ENCODE peak calls at places on chromosomes 5 and 9, in nine cellular contexts. One of them, this sample, is unnamed.

GRCh38 chr9:75432386-75432785 is 344.1 kb downstream of the OSTF1 start:
- DNase-seq in uterus: no peak
- DNase-seq in heart left ventricle: no peak
- DNase-seq in psoas muscle: peak
- DNase-seq in upper lobe of right lung: no peak
- DNase-seq in right lobe of liver: no peak
- DNase-seq in AG04450: no peak
- DNase-seq in right cardiac atrium: peak
- DNase-seq in CD8-positive, alpha-beta memory T cell: no peak
- DNase-seq in this sample: no peak

GRCh38 chr9:86667307-86667706 is 280.0 kb downstream of the GAS1 start:
- DNase-seq in AG04450: peak
- DNase-seq in upper lobe of right lung: no peak
- DNase-seq in CD8-positive, alpha-beta memory T cell: no peak
- DNase-seq in right cardiac atrium: no peak
- DNase-seq in psoas muscle: no peak
- DNase-seq in uterus: no peak
- DNase-seq in right lobe of liver: no peak
- DNase-seq in heart left ventricle: no peak
- DNase-seq in this sample: no peak

GRCh38 chr9:120612218-120612617 is 32.3 kb upstream of the CDK5RAP2 start:
- DNase-seq in heart left ventricle: no peak
- DNase-seq in right cardiac atrium: no peak
- DNase-seq in AG04450: no peak
- DNase-seq in CD8-positive, alpha-beta memory T cell: no peak
- DNase-seq in psoas muscle: no peak
- DNase-seq in right lobe of liver: no peak
- DNase-seq in uterus: no peak
- DNase-seq in upper lobe of right lung: no peak
- DNase-seq in this sample: no peak

GRCh38 chr9:10488937-10489336 is 123.9 kb downstream of the PTPRD start:
- DNase-seq in right cardiac atrium: no peak
- DNase-seq in CD8-positive, alpha-beta memory T cell: no peak
- DNase-seq in upper lobe of right lung: no peak
- DNase-seq in right lobe of liver: no peak
- DNase-seq in uterus: no peak
- DNase-seq in AG04450: no peak
- DNase-seq in heart left ventricle: no peak
- DNase-seq in psoas muscle: no peak
- DNase-seq in this sample: no peak

GRCh38 chr9:32590898-32591297 is 17.9 kb upstream of the NDUFB6 start:
- DNase-seq in heart left ventricle: no peak
- DNase-seq in uterus: no peak
- DNase-seq in AG04450: no peak
- DNase-seq in psoas muscle: no peak
- DNase-seq in right cardiac atrium: no peak
- DNase-seq in CD8-positive, alpha-beta memory T cell: no peak
- DNase-seq in upper lobe of right lung: no peak
- DNase-seq in right lobe of liver: no peak
- DNase-seq in this sample: no peak

GRCh38 chr5:153718713-153719112 is 228.2 kb downstream of the GRIA1 start:
- DNase-seq in CD8-positive, alpha-beta memory T cell: no peak
- DNase-seq in uterus: no peak
- DNase-seq in right cardiac atrium: no peak
- DNase-seq in psoas muscle: no peak
- DNase-seq in heart left ventricle: no peak
- DNase-seq in right lobe of liver: no peak
- DNase-seq in AG04450: no peak
- DNase-seq in upper lobe of right lung: no peak
- DNase-seq in this sample: no peak

GRCh38 chr5:146890733-146891440 is 12.3 kb upstream of the PPP2R2B start:
- DNase-seq in psoas muscle: no peak
- DNase-seq in uterus: no peak
- DNase-seq in upper lobe of right lung: no peak
- DNase-seq in right lobe of liver: no peak
- DNase-seq in right cardiac atrium: no peak
- DNase-seq in AG04450: no peak
- DNase-seq in CD8-positive, alpha-beta memory T cell: no peak
- DNase-seq in heart left ventricle: no peak
- DNase-seq in this sample: no peak

GRCh38 chr9:123361086-123361730 is 5.2 kb downstream of the CRB2 start:
- DNase-seq in uterus: peak
- DNase-seq in CD8-positive, alpha-beta memory T cell: no peak
- DNase-seq in psoas muscle: no peak
- DNase-seq in heart left ventricle: no peak
- DNase-seq in AG04450: no peak
- DNase-seq in upper lobe of right lung: no peak
- DNase-seq in right cardiac atrium: no peak
- DNase-seq in right lobe of liver: no peak
- DNase-seq in this sample: no peak

GRCh38 chr5:144328505-144328904 is 157.8 kb downstream of the KCTD16 start:
- DNase-seq in AG04450: no peak
- DNase-seq in heart left ventricle: no peak
- DNase-seq in psoas muscle: no peak
- DNase-seq in right cardiac atrium: no peak
- DNase-seq in CD8-positive, alpha-beta memory T cell: no peak
- DNase-seq in right lobe of liver: no peak
- DNase-seq in uterus: no peak
- DNase-seq in upper lobe of right lung: no peak
- DNase-seq in this sample: no peak

GRCh38 chr5:9251379-9251980 is 294.4 kb downstream of the SEMA5A start:
- DNase-seq in right cardiac atrium: no peak
- DNase-seq in upper lobe of right lung: no peak
- DNase-seq in psoas muscle: no peak
- DNase-seq in AG04450: no peak
- DNase-seq in right lobe of liver: no peak
- DNase-seq in heart left ventricle: no peak
- DNase-seq in CD8-positive, alpha-beta memory T cell: no peak
- DNase-seq in uterus: no peak
- DNase-seq in this sample: no peak

GRCh38 chr5:173920866-173921265 is 32.7 kb downstream of the CPEB4 start:
- DNase-seq in heart left ventricle: no peak
- DNase-seq in CD8-positive, alpha-beta memory T cell: no peak
- DNase-seq in psoas muscle: no peak
- DNase-seq in right lobe of liver: no peak
- DNase-seq in AG04450: no peak
- DNase-seq in upper lobe of right lung: no peak
- DNase-seq in right cardiac atrium: no peak
- DNase-seq in uterus: no peak
- DNase-seq in this sample: no peak

GRCh38 chr9:127185931-127186781 is 63.7 kb upstream of the ANGPTL2 start:
- DNase-seq in CD8-positive, alpha-beta memory T cell: no peak
- DNase-seq in right cardiac atrium: peak
- DNase-seq in right lobe of liver: no peak
- DNase-seq in AG04450: no peak
- DNase-seq in upper lobe of right lung: peak
- DNase-seq in psoas muscle: peak
- DNase-seq in heart left ventricle: peak
- DNase-seq in uterus: peak
- DNase-seq in this sample: no peak

GRCh38 chr9:123406016-123406415 is 50.0 kb downstream of the CRB2 start:
- DNase-seq in heart left ventricle: no peak
- DNase-seq in uterus: no peak
- DNase-seq in psoas muscle: no peak
- DNase-seq in right cardiac atrium: no peak
- DNase-seq in upper lobe of right lung: no peak
- DNase-seq in AG04450: no peak
- DNase-seq in CD8-positive, alpha-beta memory T cell: no peak
- DNase-seq in right lobe of liver: no peak
- DNase-seq in this sample: no peak

GRCh38 chr5:179124329-179124852 is 64.2 kb downstream of the ZNF354C start:
- DNase-seq in AG04450: no peak
- DNase-seq in uterus: no peak
- DNase-seq in right lobe of liver: peak
- DNase-seq in psoas muscle: no peak
- DNase-seq in right cardiac atrium: no peak
- DNase-seq in heart left ventricle: no peak
- DNase-seq in CD8-positive, alpha-beta memory T cell: no peak
- DNase-seq in upper lobe of right lung: no peak
- DNase-seq in this sample: peak

GRCh38 chr9:130904070-130905044 is 7.7 kb upstream of the QRFP start:
- DNase-seq in AG04450: no peak
- DNase-seq in uterus: no peak
- DNase-seq in upper lobe of right lung: no peak
- DNase-seq in heart left ventricle: no peak
- DNase-seq in right cardiac atrium: no peak
- DNase-seq in psoas muscle: no peak
- DNase-seq in right lobe of liver: no peak
- DNase-seq in CD8-positive, alpha-beta memory T cell: no peak
- DNase-seq in this sample: no peak

GRCh38 chr5:79105868-79106267 is 5.7 kb upstream of the BHMT start:
- DNase-seq in psoas muscle: no peak
- DNase-seq in CD8-positive, alpha-beta memory T cell: no peak
- DNase-seq in right cardiac atrium: no peak
- DNase-seq in uterus: no peak
- DNase-seq in upper lobe of right lung: no peak
- DNase-seq in right lobe of liver: no peak
- DNase-seq in heart left ventricle: no peak
- DNase-seq in AG04450: no peak
- DNase-seq in this sample: no peak

GRCh38 chr5:172428224-172429166 is 25.8 kb downstream of the SH3PXD2B start:
- DNase-seq in upper lobe of right lung: no peak
- DNase-seq in AG04450: no peak
- DNase-seq in CD8-positive, alpha-beta memory T cell: no peak
- DNase-seq in heart left ventricle: no peak
- DNase-seq in psoas muscle: no peak
- DNase-seq in right cardiac atrium: no peak
- DNase-seq in uterus: no peak
- DNase-seq in right lobe of liver: no peak
- DNase-seq in this sample: no peak
- H3K27ac ChIP-seq in upper lobe of right lung: peak
- H3K27ac ChIP-seq in AG04450: peak
- H3K27ac ChIP-seq in CD8-positive, alpha-beta memory T cell: no peak
- H3K27ac ChIP-seq in heart left ventricle: peak
- H3K27ac ChIP-seq in psoas muscle: peak
- H3K27ac ChIP-seq in right cardiac atrium: peak
- H3K27ac ChIP-seq in uterus: peak
- H3K27ac ChIP-seq in right lobe of liver: no peak
- H3K27ac ChIP-seq in this sample: no peak

DNA sequence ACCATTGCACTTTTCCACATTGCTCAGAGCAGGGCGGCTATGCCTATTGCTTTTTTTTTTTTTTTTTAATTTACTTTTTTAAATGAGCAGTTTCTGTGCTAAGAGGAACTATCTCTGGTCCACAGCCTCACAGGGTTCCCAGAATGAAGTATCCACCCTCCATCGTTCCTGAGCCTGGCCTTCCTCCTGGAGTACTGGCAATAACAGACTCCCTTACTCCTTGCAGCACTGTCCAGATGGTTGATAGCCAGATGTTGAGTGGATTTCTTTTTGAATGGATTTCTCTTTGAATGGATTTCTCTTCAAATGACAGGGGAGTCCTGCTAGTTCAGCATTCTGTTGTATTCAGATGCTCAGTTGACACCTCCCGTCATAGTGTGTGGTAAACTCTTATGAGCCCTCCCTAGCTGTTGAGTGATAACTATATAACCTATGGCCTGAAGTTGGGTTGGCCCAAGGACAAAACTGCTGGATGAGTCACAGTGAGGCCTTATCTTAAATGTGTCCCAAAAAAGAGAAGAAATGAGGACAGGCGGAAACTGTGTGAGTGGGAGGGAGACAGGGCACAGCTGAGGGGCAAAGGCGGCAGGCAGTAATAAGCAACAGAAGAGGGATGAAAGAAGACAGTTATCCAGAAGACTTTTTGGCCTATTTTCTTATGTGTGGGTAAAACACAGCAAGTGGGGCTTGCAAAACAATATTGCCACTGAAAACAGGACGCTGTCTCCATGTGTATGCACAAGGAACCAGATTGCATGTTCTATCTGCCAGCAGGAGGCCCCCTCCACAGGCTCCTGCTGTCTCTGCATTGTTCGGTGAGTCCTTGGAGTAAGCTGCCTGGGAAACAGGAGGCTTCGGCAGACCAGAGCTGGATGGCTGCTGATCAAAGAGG is 209.5 kb upstream of the S1PR3 start:
- DNase-seq in AG04450: peak
- DNase-seq in right cardiac atrium: peak
- DNase-seq in upper lobe of right lung: no peak
- DNase-seq in heart left ventricle: peak
- DNase-seq in right lobe of liver: no peak
- DNase-seq in CD8-positive, alpha-beta memory T cell: no peak
- DNase-seq in psoas muscle: no peak
- DNase-seq in uterus: peak
- DNase-seq in this sample: peak
- H3K27ac ChIP-seq in AG04450: no peak
- H3K27ac ChIP-seq in right cardiac atrium: peak
- H3K27ac ChIP-seq in upper lobe of right lung: no peak
- H3K27ac ChIP-seq in heart left ventricle: peak
- H3K27ac ChIP-seq in right lobe of liver: no peak
- H3K27ac ChIP-seq in CD8-positive, alpha-beta memory T cell: no peak
- H3K27ac ChIP-seq in psoas muscle: no peak
- H3K27ac ChIP-seq in uterus: peak
- H3K27ac ChIP-seq in this sample: no peak

GRCh38 chr9:125748511-125749099 is 1.4 kb downstream of the PBX3 start:
- DNase-seq in right lobe of liver: no peak
- DNase-seq in uterus: no peak
- DNase-seq in upper lobe of right lung: no peak
- DNase-seq in AG04450: no peak
- DNase-seq in CD8-positive, alpha-beta memory T cell: no peak
- DNase-seq in right cardiac atrium: no peak
- DNase-seq in psoas muscle: peak
- DNase-seq in heart left ventricle: peak
- DNase-seq in this sample: peak
- H3K27ac ChIP-seq in right lobe of liver: peak
- H3K27ac ChIP-seq in uterus: peak
- H3K27ac ChIP-seq in upper lobe of right lung: peak
- H3K27ac ChIP-seq in AG04450: peak
- H3K27ac ChIP-seq in CD8-positive, alpha-beta memory T cell: no peak
- H3K27ac ChIP-seq in right cardiac atrium: peak
- H3K27ac ChIP-seq in psoas muscle: peak
- H3K27ac ChIP-seq in heart left ventricle: peak
- H3K27ac ChIP-seq in this sample: peak

GRCh38 chr5:53422539-53422938 is 57.9 kb upstream of the FST start:
- DNase-seq in heart left ventricle: no peak
- DNase-seq in CD8-positive, alpha-beta memory T cell: no peak
- DNase-seq in upper lobe of right lung: no peak
- DNase-seq in right cardiac atrium: no peak
- DNase-seq in uterus: no peak
- DNase-seq in right lobe of liver: no peak
- DNase-seq in AG04450: no peak
- DNase-seq in psoas muscle: no peak
- DNase-seq in this sample: no peak

GRCh38 chr5:53426517-53426839 is 54.0 kb upstream of the FST start:
- DNase-seq in upper lobe of right lung: no peak
- DNase-seq in right lobe of liver: no peak
- DNase-seq in psoas muscle: no peak
- DNase-seq in heart left ventricle: no peak
- DNase-seq in right cardiac atrium: no peak
- DNase-seq in CD8-positive, alpha-beta memory T cell: no peak
- DNase-seq in uterus: no peak
- DNase-seq in AG04450: no peak
- DNase-seq in this sample: no peak

GRCh38 chr5:53424691-53425597 is 55.5 kb upstream of the FST start:
- DNase-seq in right cardiac atrium: no peak
- DNase-seq in AG04450: no peak
- DNase-seq in upper lobe of right lung: no peak
- DNase-seq in CD8-positive, alpha-beta memory T cell: no peak
- DNase-seq in psoas muscle: no peak
- DNase-seq in heart left ventricle: no peak
- DNase-seq in right lobe of liver: no peak
- DNase-seq in uterus: no peak
- DNase-seq in this sample: no peak

GRCh38 chr5:53425598-53426516 is 54.6 kb upstream of the FST start:
- DNase-seq in right cardiac atrium: no peak
- DNase-seq in CD8-positive, alpha-beta memory T cell: no peak
- DNase-seq in AG04450: no peak
- DNase-seq in right lobe of liver: peak
- DNase-seq in upper lobe of right lung: no peak
- DNase-seq in heart left ventricle: no peak
- DNase-seq in psoas muscle: no peak
- DNase-seq in uterus: no peak
- DNase-seq in this sample: peak

GRCh38 chr5:53423724-53424123 is 56.7 kb upstream of the FST start:
- DNase-seq in right lobe of liver: no peak
- DNase-seq in AG04450: no peak
- DNase-seq in right cardiac atrium: no peak
- DNase-seq in CD8-positive, alpha-beta memory T cell: no peak
- DNase-seq in psoas muscle: no peak
- DNase-seq in heart left ventricle: no peak
- DNase-seq in uterus: no peak
- DNase-seq in upper lobe of right lung: no peak
- DNase-seq in this sample: no peak
- H3K27ac ChIP-seq in right lobe of liver: no peak
- H3K27ac ChIP-seq in AG04450: no peak
- H3K27ac ChIP-seq in right cardiac atrium: no peak
- H3K27ac ChIP-seq in CD8-positive, alpha-beta memory T cell: no peak
- H3K27ac ChIP-seq in psoas muscle: no peak
- H3K27ac ChIP-seq in heart left ventricle: no peak
- H3K27ac ChIP-seq in uterus: no peak
- H3K27ac ChIP-seq in upper lobe of right lung: no peak
- H3K27ac ChIP-seq in this sample: no peak

This sample was measured in endodermal cell.